ENCODE peak calls at places on chromosomes 1 and 21, in seven cellular contexts. One of them, this sample, is unnamed.

GRCh38 chr1:94124538-94124937 is 3.6 kb upstream of the ABCA4 start:
- DNase-seq in mucosa of descending colon: no peak
- DNase-seq in AG10803: no peak
- DNase-seq in left lung: no peak
- DNase-seq in GM12864: no peak
- DNase-seq in Peyer's patch: no peak
- DNase-seq in BJ: no peak
- DNase-seq in this sample: no peak

GRCh38 chr1:66777846-66778245 is 23.2 kb downstream of the INSL5 start:
- DNase-seq in mucosa of descending colon: no peak
- DNase-seq in AG10803: no peak
- DNase-seq in left lung: no peak
- DNase-seq in GM12864: no peak
- DNase-seq in Peyer's patch: no peak
- DNase-seq in BJ: no peak
- DNase-seq in this sample: no peak

GRCh38 chr1:56095924-56096655 is 483.3 kb downstream of the PLPP3 start:
- DNase-seq in mucosa of descending colon: no peak
- DNase-seq in AG10803: peak; percentile 100
- DNase-seq in left lung: peak; percentile 34
- DNase-seq in GM12864: no peak
- DNase-seq in Peyer's patch: no peak
- DNase-seq in BJ: peak; percentile 93
- DNase-seq in this sample: peak; percentile 83

GRCh38 chr1:160361814-160362167 is 5.1 kb upstream of the NHLH1 start:
- DNase-seq in mucosa of descending colon: no peak
- DNase-seq in AG10803: no peak
- DNase-seq in left lung: no peak
- DNase-seq in GM12864: no peak
- DNase-seq in Peyer's patch: no peak
- DNase-seq in BJ: no peak
- DNase-seq in this sample: no peak

GRCh38 chr1:32540589-32540988 is 1.4 kb downstream of the ZBTB8A start:
- DNase-seq in mucosa of descending colon: no peak
- DNase-seq in AG10803: no peak
- DNase-seq in left lung: no peak
- DNase-seq in GM12864: no peak
- DNase-seq in Peyer's patch: no peak
- DNase-seq in BJ: no peak
- DNase-seq in this sample: peak; percentile 4

GRCh38 chr1:225653463-225654276 is 747 bp upstream of the ENAH start:
- DNase-seq in mucosa of descending colon: peak; percentile 63
- DNase-seq in AG10803: peak; percentile 70
- DNase-seq in left lung: peak; percentile 65
- DNase-seq in GM12864: no peak
- DNase-seq in Peyer's patch: peak; percentile 43
- DNase-seq in BJ: no peak
- DNase-seq in this sample: peak; percentile 80

GRCh38 chr1:88595355-88595754 is 88.7 kb upstream of the PKN2 start:
- DNase-seq in mucosa of descending colon: no peak
- DNase-seq in AG10803: peak; percentile 40
- DNase-seq in left lung: no peak
- DNase-seq in GM12864: peak; percentile 10
- DNase-seq in Peyer's patch: no peak
- DNase-seq in BJ: no peak
- DNase-seq in this sample: peak; percentile 50

GRCh38 chr1:7454895-7455784 is 316.0 kb upstream of the VAMP3 start:
- DNase-seq in mucosa of descending colon: no peak
- DNase-seq in AG10803: peak; percentile 40
- DNase-seq in left lung: no peak
- DNase-seq in GM12864: no peak
- DNase-seq in Peyer's patch: no peak
- DNase-seq in BJ: no peak
- DNase-seq in this sample: no peak

GRCh38 chr1:60573121-60573520 is 499.6 kb upstream of the C1orf87 start:
- DNase-seq in mucosa of descending colon: no peak
- DNase-seq in AG10803: no peak
- DNase-seq in left lung: no peak
- DNase-seq in GM12864: no peak
- DNase-seq in Peyer's patch: no peak
- DNase-seq in BJ: no peak
- DNase-seq in this sample: peak; percentile 39

GRCh38 chr21:45460611-45461368 is 55.8 kb downstream of the COL18A1 start:
- DNase-seq in mucosa of descending colon: no peak
- DNase-seq in AG10803: peak; percentile 86
- DNase-seq in left lung: no peak
- DNase-seq in GM12864: no peak
- DNase-seq in Peyer's patch: no peak
- DNase-seq in BJ: peak; percentile 72
- DNase-seq in this sample: peak; percentile 86

GRCh38 chr1:156388814-156389137 is 19.8 kb downstream of the RHBG start:
- DNase-seq in mucosa of descending colon: no peak
- DNase-seq in AG10803: no peak
- DNase-seq in left lung: no peak
- DNase-seq in GM12864: no peak
- DNase-seq in Peyer's patch: no peak
- DNase-seq in BJ: no peak
- DNase-seq in this sample: no peak

GRCh38 chr21:36591326-36591970 is 107.5 kb upstream of the SIM2 start:
- DNase-seq in mucosa of descending colon: no peak
- DNase-seq in AG10803: no peak
- DNase-seq in left lung: no peak
- DNase-seq in GM12864: no peak
- DNase-seq in Peyer's patch: no peak
- DNase-seq in BJ: no peak
- DNase-seq in this sample: no peak

GRCh38 chr1:203153989-203154821 is 21.4 kb downstream of the MYBPH start:
- DNase-seq in mucosa of descending colon: no peak
- DNase-seq in AG10803: peak; percentile 29
- DNase-seq in left lung: no peak
- DNase-seq in GM12864: no peak
- DNase-seq in Peyer's patch: no peak
- DNase-seq in BJ: no peak
- DNase-seq in this sample: peak; percentile 56

GRCh38 chr1:187032316-187032981 is 203.7 kb downstream of the PLA2G4A start:
- DNase-seq in mucosa of descending colon: no peak
- DNase-seq in AG10803: no peak
- DNase-seq in left lung: no peak
- DNase-seq in GM12864: no peak
- DNase-seq in Peyer's patch: no peak
- DNase-seq in BJ: no peak
- DNase-seq in this sample: no peak

GRCh38 chr1:242147096-242147976 is 148.4 kb upstream of the MAP1LC3C start:
- DNase-seq in mucosa of descending colon: no peak
- DNase-seq in AG10803: peak; percentile 48
- DNase-seq in left lung: no peak
- DNase-seq in GM12864: no peak
- DNase-seq in Peyer's patch: no peak
- DNase-seq in BJ: no peak
- DNase-seq in this sample: no peak

GRCh38 chr1:62621907-62622306 is 24.6 kb downstream of the ANGPTL3 start:
- DNase-seq in mucosa of descending colon: no peak
- DNase-seq in AG10803: peak; percentile 96
- DNase-seq in left lung: peak; percentile 49
- DNase-seq in GM12864: peak; percentile 24
- DNase-seq in Peyer's patch: no peak
- DNase-seq in BJ: peak; percentile 88
- DNase-seq in this sample: peak; percentile 90

GRCh38 chr1:234933031-234933430 is 195.6 kb downstream of the TOMM20 start:
- DNase-seq in mucosa of descending colon: no peak
- DNase-seq in AG10803: no peak
- DNase-seq in left lung: no peak
- DNase-seq in GM12864: no peak
- DNase-seq in Peyer's patch: no peak
- DNase-seq in BJ: no peak
- DNase-seq in this sample: peak; percentile 40

GRCh38 chr1:38721816-38722215 is 137.8 kb downstream of the RRAGC start:
- DNase-seq in mucosa of descending colon: no peak
- DNase-seq in AG10803: no peak
- DNase-seq in left lung: no peak
- DNase-seq in GM12864: no peak
- DNase-seq in Peyer's patch: no peak
- DNase-seq in BJ: no peak
- DNase-seq in this sample: no peak

GRCh38 chr1:38724160-38725131 is 135.1 kb downstream of the RRAGC start:
- DNase-seq in mucosa of descending colon: no peak
- DNase-seq in AG10803: no peak
- DNase-seq in left lung: no peak
- DNase-seq in GM12864: no peak
- DNase-seq in Peyer's patch: no peak
- DNase-seq in BJ: no peak
- DNase-seq in this sample: no peak

GRCh38 chr1:38730511-38731397 is 128.8 kb downstream of the RRAGC start:
- DNase-seq in mucosa of descending colon: no peak
- DNase-seq in AG10803: no peak
- DNase-seq in left lung: no peak
- DNase-seq in GM12864: no peak
- DNase-seq in Peyer's patch: no peak
- DNase-seq in BJ: no peak
- DNase-seq in this sample: peak; percentile 49

GRCh38 chr1:38728176-38728908 is 131.2 kb downstream of the RRAGC start:
- DNase-seq in mucosa of descending colon: peak; percentile 6
- DNase-seq in AG10803: peak; percentile 60
- DNase-seq in left lung: peak; percentile 34
- DNase-seq in GM12864: no peak
- DNase-seq in Peyer's patch: no peak
- DNase-seq in BJ: no peak
- DNase-seq in this sample: peak; percentile 78

GRCh38 chr1:38727629-38728175 is 131.9 kb downstream of the RRAGC start:
- DNase-seq in mucosa of descending colon: no peak
- DNase-seq in AG10803: no peak
- DNase-seq in left lung: no peak
- DNase-seq in GM12864: no peak
- DNase-seq in Peyer's patch: no peak
- DNase-seq in BJ: no peak
- DNase-seq in this sample: no peak
- H3K4me3 ChIP-seq in mucosa of descending colon: no peak overlapping the region
- H3K4me3 ChIP-seq in AG10803: no peak overlapping the region
- H3K4me3 ChIP-seq in left lung: no peak overlapping the region
- H3K4me3 ChIP-seq in GM12864: no peak overlapping the region
- H3K4me3 ChIP-seq in Peyer's patch: no peak overlapping the region
- H3K4me3 ChIP-seq in BJ: no peak overlapping the region
- H3K4me3 ChIP-seq in this sample: no peak overlapping the region

GRCh38 chr1:247328311-247328710 is 3.4 kb downstream of the ZNF496 start:
- DNase-seq in mucosa of descending colon: no peak
- DNase-seq in AG10803: no peak
- DNase-seq in left lung: no peak
- DNase-seq in GM12864: no peak
- DNase-seq in Peyer's patch: no peak
- DNase-seq in BJ: no peak
- DNase-seq in this sample: no peak
- TF ChIP-seq CTCF in mucosa of descending colon: no peak
- TF ChIP-seq CTCF in AG10803: no peak
- TF ChIP-seq CTCF in left lung: no peak
- TF ChIP-seq CTCF in GM12864: no peak
- TF ChIP-seq CTCF in Peyer's patch: no peak
- TF ChIP-seq CTCF in BJ: no peak
- TF ChIP-seq CTCF in this sample: no peak

GRCh38 chr1:116382857-116383256 is 9.8 kb downstream of the ATP1A1 start:
- DNase-seq in mucosa of descending colon: no peak
- DNase-seq in AG10803: no peak
- DNase-seq in left lung: no peak
- DNase-seq in GM12864: no peak
- DNase-seq in Peyer's patch: no peak
- DNase-seq in BJ: no peak
- DNase-seq in this sample: no peak
- H3K4me3 ChIP-seq in mucosa of descending colon: no peak overlapping the region
- H3K4me3 ChIP-seq in AG10803: no peak overlapping the region
- H3K4me3 ChIP-seq in left lung: no peak overlapping the region
- H3K4me3 ChIP-seq in GM12864: no peak overlapping the region
- H3K4me3 ChIP-seq in Peyer's patch: no peak overlapping the region
- H3K4me3 ChIP-seq in BJ: no peak overlapping the region
- H3K4me3 ChIP-seq in this sample: no peak overlapping the region

DNA sequence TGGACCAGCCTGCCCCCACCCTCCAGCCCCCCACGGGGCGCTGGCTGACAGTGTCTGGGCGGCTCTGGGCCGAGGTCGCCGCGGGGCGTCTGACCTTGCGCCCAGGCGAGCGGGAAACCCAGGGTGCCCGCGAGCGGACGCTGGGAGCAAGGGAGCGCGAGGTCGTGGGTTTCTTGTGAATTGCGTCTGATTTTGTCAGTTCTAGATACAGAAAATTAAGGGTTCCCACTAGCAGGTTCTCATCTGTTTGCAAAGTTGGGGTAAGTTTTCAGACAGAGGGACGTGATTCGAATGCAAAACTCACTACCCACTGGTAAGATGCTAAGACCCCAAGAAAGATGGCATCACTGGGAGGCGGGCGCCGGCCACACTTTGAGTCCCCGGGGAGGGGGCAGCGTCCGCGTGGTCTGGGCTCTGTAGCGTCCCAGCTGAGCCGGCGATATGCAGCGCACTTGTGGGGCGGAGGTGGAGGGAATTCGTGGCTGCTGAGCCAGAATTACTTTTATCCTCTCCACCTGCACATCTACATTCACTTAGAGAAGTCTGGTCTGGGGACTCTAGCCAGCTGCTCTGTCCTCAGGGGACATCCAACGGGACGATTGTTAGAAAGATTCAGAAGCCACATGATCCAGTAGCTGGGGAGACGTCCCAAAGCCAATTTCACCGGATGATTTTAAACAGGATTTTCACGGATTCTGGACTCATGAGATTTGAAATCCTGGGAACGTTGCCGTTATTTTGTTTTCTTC is 1.0 kb downstream of the JAM2 start:
- DNase-seq in mucosa of descending colon: peak; percentile 10
- DNase-seq in AG10803: no peak
- DNase-seq in left lung: no peak
- DNase-seq in GM12864: no peak
- DNase-seq in Peyer's patch: peak; percentile 31
- DNase-seq in BJ: no peak
- DNase-seq in this sample: no peak
- TF ChIP-seq CTCF in mucosa of descending colon: no peak
- TF ChIP-seq CTCF in AG10803: no peak
- TF ChIP-seq CTCF in left lung: no peak
- TF ChIP-seq CTCF in GM12864: no peak
- TF ChIP-seq CTCF in Peyer's patch: no peak
- TF ChIP-seq CTCF in BJ: no peak
- TF ChIP-seq CTCF in this sample: no peak

DNA sequence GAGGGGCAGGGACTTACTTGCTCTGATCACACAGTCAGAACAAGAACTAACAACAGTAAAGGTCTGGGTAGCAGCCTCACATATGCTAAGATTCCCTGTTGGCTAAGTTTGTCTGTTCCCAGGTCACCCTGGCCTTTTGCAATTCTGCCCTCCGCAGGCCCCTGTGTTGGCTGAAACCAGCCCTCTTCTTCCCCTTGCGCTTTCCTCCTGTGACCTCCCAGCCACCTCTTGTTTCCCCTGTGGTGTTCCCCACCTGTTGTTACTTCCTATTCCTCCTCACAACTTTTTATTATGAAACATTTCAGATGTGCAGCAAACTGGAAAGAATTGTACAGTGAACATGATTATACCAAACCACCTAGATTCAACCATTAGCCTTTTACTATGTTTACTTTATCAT is 23.4 kb downstream of the MAPKAPK2 start:
- DNase-seq in mucosa of descending colon: no peak
- DNase-seq in AG10803: no peak
- DNase-seq in left lung: no peak
- DNase-seq in GM12864: no peak
- DNase-seq in Peyer's patch: peak; percentile 69
- DNase-seq in BJ: no peak
- DNase-seq in this sample: no peak
- H3K4me3 ChIP-seq in mucosa of descending colon: no peak overlapping the region
- H3K4me3 ChIP-seq in AG10803: no peak overlapping the region
- H3K4me3 ChIP-seq in left lung: no peak overlapping the region
- H3K4me3 ChIP-seq in GM12864: no peak overlapping the region
- H3K4me3 ChIP-seq in Peyer's patch: peak overlapping the region; percentile 2
- H3K4me3 ChIP-seq in BJ: no peak overlapping the region
- H3K4me3 ChIP-seq in this sample: no peak overlapping the region

This sample was measured in cardiac fibroblast.